ENCODE peak calls at places on chromosomes 16 and 17, in four cellular contexts. A is H1, G is GM12878, W is HCT116. U is an unnamed sample.

GRCh38 chr17:7844292-7845154 is 10.3 kb upstream of the TMEM88 start:
- DNase-seq in W (peak; percentile 90), A (peak; percentile 88), G (peak; percentile 68), U (peak; percentile 76)

GRCh38 chr16:56193951-56194726 is 2.9 kb downstream of the GNAO1 start:
- DNase-seq in W (no peak), A (peak; percentile 99), G (no peak), U (peak; percentile 81)

GRCh38 chr17:67629963-67630320 is 87.8 kb upstream of the NOL11 start:
- DNase-seq in A (no peak), G (no peak), W (peak; percentile 23), U (no peak)

GRCh38 chr17:56681561-56682266 is 88.2 kb downstream of the NOG start:
- DNase-seq in W (peak; percentile 53), A (no peak), G (no peak), U (no peak)

GRCh38 chr17:60087882-60088669 is 9.4 kb upstream of the HEATR6 start:
- DNase-seq in A (no peak), G (no peak), W (no peak), U (no peak)

GRCh38 chr17:36703860-36704266 is 102.5 kb downstream of the MRM1 start:
- DNase-seq in A (peak; percentile 98), G (no peak), W (no peak), U (peak; percentile 87)

GRCh38 chr16:68995011-68995504 is 110.4 kb upstream of the HAS3 start:
- DNase-seq in W (peak; percentile 80), G (no peak), A (no peak), U (peak; percentile 39)

GRCh38 chr17:79065105-79065670 is 9.4 kb upstream of the ENGASE start:
- DNase-seq in A (peak; percentile 76), W (peak; percentile 52), G (no peak), U (peak; percentile 62)

GRCh38 chr16:81447383-81448101 is 2.9 kb downstream of the CMIP start:
- DNase-seq in W (no peak), G (no peak), A (no peak), U (no peak)

GRCh38 chr16:6019490-6019991 is 921.9 kb upstream of the EEF2KMT start:
- DNase-seq in A (peak; percentile 76), W (no peak), G (no peak), U (no peak)

GRCh38 chr16:3007059-3007956 is 5.4 kb upstream of the CLDN9 start:
- DNase-seq in W (no peak), G (no peak), A (no peak), U (no peak)

GRCh38 chr16:67028167-67028554 is 788 bp upstream of the CBFB start:
- DNase-seq in A (no peak), G (no peak), W (no peak), U (no peak)

GRCh38 chr16:88754912-88755744 is 29.9 kb downstream of the PIEZO1 start:
- DNase-seq in G (no peak), W (no peak), A (no peak), U (no peak)

GRCh38 chr17:73588291-73589095 is 55.8 kb downstream of the SDK2 start:
- DNase-seq in W (no peak), A (no peak), G (no peak), U (no peak)

GRCh38 chr17:50845260-50846147 is 10.1 kb downstream of the WFIKKN2 start:
- DNase-seq in A (no peak), W (no peak), G (no peak), U (no peak)

GRCh38 chr16:57536306-57537193 is at the start of gene CCDC102A:
- DNase-seq in W (no peak), A (peak; percentile 77), G (no peak), U (peak; percentile 46)

GRCh38 chr16:89052191-89052787 is 41.4 kb upstream of the ACSF3 start:
- DNase-seq in A (no peak), W (no peak), G (no peak), U (no peak)

GRCh38 chr17:14201087-14201486 is 35.6 kb downstream of the CDRT15 start:
- DNase-seq in W (no peak), A (no peak), G (no peak), U (no peak)

GRCh38 chr17:36946726-36947091 is 2.0 kb upstream of the AATF start:
- DNase-seq in W (no peak), A (no peak), G (no peak), U (no peak)

GRCh38 chr17:40341808-40342574 is 22.5 kb downstream of the GJD3 start:
- DNase-seq in G (no peak), W (no peak), A (peak; percentile 88), U (peak; percentile 74)

GRCh38 chr17:67647482-67647881 is 70.3 kb upstream of the NOL11 start:
- DNase-seq in A (no peak), G (peak; percentile 67), W (no peak), U (no peak)

GRCh38 chr16:586047-586644 is 3.7 kb upstream of the RAB40C start:
- DNase-seq in A (no peak), W (no peak), G (no peak), U (no peak)

GRCh38 chr17:36133629-36134259 is 30.1 kb downstream of the CCL4 start:
- DNase-seq in A (no peak), W (no peak), G (no peak), U (no peak)

GRCh38 chr17:47872019-47872650 is 21.2 kb upstream of the SP6 start:
- DNase-seq in G (no peak), W (no peak), A (no peak), U (no peak)

GRCh38 chr17:80861892-80862291 is 129.7 kb upstream of the CHMP6 start:
- DNase-seq in A (no peak), W (no peak), G (no peak), U (no peak)
- TF ChIP-seq EGR1 in A (no peak), W (no peak), G (no peak), U (no peak)

GRCh38 chr17:77610980-77611641 is 347.4 kb upstream of the TNRC6C start:
- DNase-seq in A (no peak), G (no peak), W (no peak), U (no peak)

GRCh38 chr17:77611791-77612466 is 346.6 kb upstream of the TNRC6C start:
- DNase-seq in A (no peak), W (no peak), G (no peak), U (no peak)

GRCh38 chr17:77615672-77616242 is 342.7 kb upstream of the TNRC6C start:
- DNase-seq in W (no peak), G (no peak), A (no peak), U (no peak)

GRCh38 chr17:77613181-77613580 is 345.3 kb upstream of the TNRC6C start:
- DNase-seq in W (no peak), A (no peak), G (no peak), U (no peak)

DNA sequence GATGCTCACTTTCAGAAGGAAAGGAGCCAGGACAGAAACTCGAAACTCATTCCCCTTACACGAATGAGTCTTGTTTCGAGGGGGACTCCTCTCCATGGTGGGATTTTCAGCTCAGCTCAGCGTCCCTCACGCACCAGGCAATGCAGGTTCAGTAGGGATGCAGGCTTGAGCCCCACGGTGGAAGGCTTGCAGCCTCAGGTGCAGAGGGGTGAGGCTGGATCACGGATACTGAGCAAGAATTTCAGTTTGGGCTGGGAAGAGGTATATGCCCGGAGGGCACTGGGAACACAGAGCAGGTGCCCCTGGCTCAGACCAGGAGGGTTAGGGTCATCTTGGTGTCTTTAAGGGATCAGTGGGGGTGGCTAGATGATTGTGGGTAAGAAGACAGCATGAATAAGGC is 344.9 kb upstream of the TNRC6C start:
- DNase-seq in G (no peak), A (no peak), W (no peak), U (no peak)
- TF ChIP-seq EGR1 in G (no peak), A (no peak), W (no peak), U (no peak)

DNA sequence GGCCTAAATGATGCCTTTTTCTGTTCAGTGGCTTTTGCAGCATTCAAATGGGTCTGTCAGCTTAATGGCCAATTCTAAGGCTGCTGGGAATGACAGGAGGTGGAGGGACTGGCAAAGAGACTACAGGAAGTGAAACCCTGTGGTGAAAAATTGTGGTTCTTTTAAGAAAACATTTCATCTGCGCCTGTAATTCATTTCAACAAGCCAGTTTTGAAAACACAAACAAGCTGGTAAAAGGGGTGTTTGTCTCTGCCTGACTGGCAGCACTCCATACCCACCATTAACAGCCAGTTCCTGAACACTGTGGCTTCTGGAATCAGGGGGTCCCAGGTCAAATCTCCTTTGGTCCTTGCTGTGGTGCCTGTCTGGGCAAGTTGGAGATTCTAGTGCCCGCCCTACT is 3.6 kb upstream of the KDM8 start:
- DNase-seq in W (no peak), G (peak; percentile 73), A (no peak), U (no peak)
- TF ChIP-seq EGR1 in W (no peak), G (no peak), A (no peak), U (no peak)

GRCh38 chr16:72722552-72722951 is 325.4 kb downstream of the ZFHX3 start:
- DNase-seq in W (no peak), G (no peak), A (peak; percentile 78), U (peak; percentile 12)
- TF ChIP-seq EGR1 in W (no peak), G (no peak), A (no peak), U (no peak)

DNA sequence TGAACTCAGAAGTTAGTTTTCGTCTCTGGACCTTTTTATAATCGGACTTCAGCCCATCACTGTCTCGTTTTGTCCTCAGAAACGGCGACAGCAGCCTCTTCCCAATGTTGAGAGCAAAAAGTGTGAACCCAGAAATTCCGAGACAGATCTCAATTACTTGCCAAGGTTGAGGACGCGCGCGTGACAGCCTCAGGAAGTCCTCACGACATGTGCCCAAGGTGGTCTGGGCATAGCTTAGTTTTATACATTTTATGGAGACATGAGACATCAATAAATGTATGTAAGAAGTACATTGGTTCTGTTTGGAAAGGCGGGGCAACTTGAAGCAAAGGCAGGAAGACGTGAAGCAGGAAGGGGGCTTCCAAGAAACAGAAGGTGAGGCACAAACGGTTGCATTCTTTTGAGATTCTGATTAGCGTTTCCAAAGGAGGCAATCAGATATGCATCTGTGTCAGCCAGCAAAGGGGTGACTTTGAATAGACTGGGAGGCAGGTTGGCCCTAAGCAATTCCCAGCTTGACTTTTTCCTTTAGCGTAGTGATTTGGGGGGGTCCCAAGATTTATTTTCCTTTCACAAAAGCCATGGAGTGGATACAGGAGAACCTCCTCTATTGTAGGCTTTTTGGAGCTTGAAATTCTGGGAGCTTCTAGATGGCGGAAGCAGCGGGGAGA is 583 bp upstream of the ZNF747 start:
- DNase-seq in G (no peak), A (no peak), W (no peak), U (no peak)
- TF ChIP-seq EGR1 in G (no peak), A (no peak), W (no peak), U (no peak)

GRCh38 chr17:30279156-30279555 is 12.6 kb downstream of the BLMH start:
- DNase-seq in G (no peak), W (no peak), A (no peak), U (no peak)

GRCh38 chr17:30275911-30276310 is 15.8 kb downstream of the BLMH start:
- DNase-seq in A (no peak), G (no peak), W (no peak), U (no peak)

GRCh38 chr17:30274887-30275286 is 16.9 kb downstream of the BLMH start:
- DNase-seq in G (no peak), A (no peak), W (no peak), U (no peak)

GRCh38 chr17:30273373-30273772 is 18.4 kb downstream of the BLMH start:
- DNase-seq in G (no peak), W (no peak), A (no peak), U (no peak)

GRCh38 chr17:30278032-30278431 is 13.7 kb downstream of the BLMH start:
- DNase-seq in G (no peak), A (no peak), W (no peak), U (no peak)
- TF ChIP-seq EGR1 in G (no peak), A (no peak), W (no peak), U (no peak)